ENCODE peak calls at places on chromosomes 2 and 18, in eight cellular contexts. W is fibroblast of gingiva; E is ureter; P is activated naive CD8-positive, alpha-beta T cell treated with anti-CD3 and anti-CD28 coated beads, Interleukin-2, amount 10 ng/mL, durations not matched to agents 7 days and 5 days; U is nephron progenitor cell; B is stimulated activated CD4-positive, alpha-beta T cell treated with anti-CD3 and anti-CD28 coated beads, Interleukin-4, amount 100 ng/mL, for 24 hours; I is NCI-H510A; R is brain microvascular endothelial cell. L is an unnamed sample.

GRCh38 chr2:64214281-64215115 is 70.3 kb upstream of the PELI1 start:
- DNase-seq in W (no peak), E (no peak), P (no peak), U (no peak), B (peak; percentile 59), I (no peak), R (no peak), L (no peak)

GRCh38 chr2:111994042-111994441 is 61.0 kb upstream of the TMEM87B start:
- DNase-seq in W (no peak), E (no peak), P (no peak), U (no peak), B (no peak), I (no peak), R (no peak), L (no peak)

GRCh38 chr18:49663755-49664085 is 101.9 kb downstream of the LIPG start:
- DNase-seq in W (no peak), E (no peak), P (no peak), U (no peak), B (no peak), I (no peak), R (no peak), L (no peak)

GRCh38 chr2:170917219-170917851 is 11.7 kb upstream of the GORASP2 start:
- DNase-seq in W (no peak), E (no peak), P (no peak), U (no peak), B (no peak), I (no peak), R (no peak), L (no peak)

GRCh38 chr18:80109676-80110078 is 615 bp downstream of the ADNP2 start:
- DNase-seq in W (peak; percentile 27), E (no peak), P (peak; percentile 69), U (peak; percentile 67), B (peak; percentile 36), I (peak; percentile 31), R (peak; percentile 44), L (peak; percentile 27)

GRCh38 chr2:75609937-75610508 is 36.6 kb upstream of the MRPL19 start:
- DNase-seq in W (no peak), E (no peak), P (no peak), U (no peak), B (no peak), I (no peak), R (no peak), L (no peak)

GRCh38 chr2:163039266-163039665 is 200.7 kb upstream of the KCNH7 start:
- DNase-seq in W (no peak), E (no peak), P (no peak), U (no peak), B (no peak), I (no peak), R (no peak), L (no peak)

GRCh38 chr2:191552036-191552435 is 125.9 kb upstream of the NABP1 start:
- DNase-seq in W (peak; percentile 7), E (no peak), P (no peak), U (no peak), B (no peak), I (no peak), R (no peak), L (no peak)

GRCh38 chr2:75130171-75130570 is 69.1 kb downstream of the TACR1 start:
- DNase-seq in W (no peak), E (no peak), P (no peak), U (no peak), B (no peak), I (no peak), R (no peak), L (no peak)

GRCh38 chr2:200845669-200846325 is 18.7 kb downstream of the CLK1 start:
- DNase-seq in W (no peak), E (no peak), P (no peak), U (no peak), B (no peak), I (no peak), R (no peak), L (no peak)

GRCh38 chr2:149160701-149161217 is 122.3 kb downstream of the LYPD6B start:
- DNase-seq in W (no peak), E (no peak), P (peak; percentile 36), U (peak; percentile 26), B (peak; percentile 22), I (no peak), R (no peak), L (no peak)

GRCh38 chr2:126671488-126671887 is 15.5 kb downstream of the GYPC start:
- DNase-seq in W (no peak), E (no peak), P (no peak), U (no peak), B (no peak), I (no peak), R (no peak), L (no peak)

GRCh38 chr2:225041871-225042799 is at the start of gene DOCK10:
- DNase-seq in W (peak; percentile 70), E (no peak), P (peak; percentile 75), U (peak; percentile 57), B (peak; percentile 68), I (peak; percentile 21), R (peak; percentile 42), L (peak; percentile 62)

L was measured in midbrain.